ENCODE peak calls at places on chromosome 5, in four cellular contexts. Q is AG09319, V is endodermal cell, U is left lung. P is an unnamed sample.

GRCh38 chr5:472076-472655 is 29.2 kb downstream of the EXOC3 start:
- DNase-seq in Q (no peak), V (peak), U (peak), P (peak)

GRCh38 chr5:154520861-154521453 is 42.9 kb upstream of the HAND1 start:
- DNase-seq in Q (no peak), V (peak), U (no peak), P (peak)

GRCh38 chr5:164433471-164433870 is 928.1 kb downstream of the MAT2B start:
- DNase-seq in Q (no peak), V (no peak), U (no peak), P (no peak)

GRCh38 chr5:151134228-151134627 is 23.4 kb downstream of the ANXA6 start:
- DNase-seq in Q (no peak), V (no peak), U (no peak), P (no peak)

GRCh38 chr5:93626801-93627200 is 43.8 kb downstream of the NR2F1 start:
- DNase-seq in Q (no peak), V (no peak), U (no peak), P (no peak)

GRCh38 chr5:42840279-42840678 is 28.6 kb upstream of the SELENOP start:
- DNase-seq in Q (peak), V (no peak), U (peak), P (peak)

GRCh38 chr5:190366-191035 is 794 bp upstream of the LRRC14B start:
- DNase-seq in Q (no peak), V (no peak), U (peak), P (no peak)

GRCh38 chr5:180669661-180670060 is 20.3 kb upstream of the FLT4 start:
- DNase-seq in Q (no peak), V (peak), U (peak), P (no peak)

GRCh38 chr5:177511181-177511580 is 1.6 kb upstream of the DOK3 start:
- DNase-seq in Q (no peak), V (no peak), U (no peak), P (no peak)

GRCh38 chr5:7717691-7718090 is 133.2 kb downstream of the CFAP90 start:
- DNase-seq in Q (no peak), V (no peak), U (no peak), P (no peak)

GRCh38 chr5:154309361-154309725 is 118.8 kb downstream of the GALNT10 start:
- DNase-seq in Q (no peak), V (no peak), U (no peak), P (peak)

GRCh38 chr5:97041239-97041638 is 101.2 kb downstream of the LIX1 start:
- DNase-seq in Q (no peak), V (no peak), U (no peak), P (no peak)

GRCh38 chr5:170182461-170182860 is 50.3 kb upstream of the C5orf58 start:
- DNase-seq in Q (no peak), V (no peak), U (no peak), P (no peak)

GRCh38 chr5:61290815-61291214 is 41.2 kb upstream of the ZSWIM6 start:
- DNase-seq in Q (no peak), V (no peak), U (no peak), P (peak)

GRCh38 chr5:24005384-24005783 is 498.0 kb downstream of the PRDM9 start:
- DNase-seq in Q (no peak), V (no peak), U (no peak), P (peak)

GRCh38 chr5:162842725-162843124 is 594.7 kb upstream of the CCNG1 start:
- DNase-seq in Q (no peak), V (no peak), U (no peak), P (peak)

DNA sequence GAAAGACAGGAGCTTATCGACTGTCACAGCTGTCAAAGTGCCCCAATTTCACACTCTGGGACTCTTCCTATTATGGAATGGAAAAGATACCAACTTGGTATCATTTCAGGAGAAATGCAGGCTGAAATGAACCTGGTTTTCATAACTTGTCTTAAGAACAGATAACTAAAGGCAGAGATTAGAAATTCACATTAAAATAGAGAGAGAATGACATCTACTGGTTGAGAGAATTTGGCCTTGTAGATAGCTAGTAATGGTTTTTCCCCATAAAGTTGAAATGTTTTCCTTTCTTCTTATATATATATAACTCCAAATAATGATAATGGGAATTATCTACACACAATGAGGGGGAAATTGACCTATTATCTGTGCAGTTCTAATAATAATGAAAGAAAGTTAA is 600.2 kb upstream of the CCNG1 start:
- DNase-seq in Q (no peak), V (no peak), U (no peak), P (no peak)
- TF ChIP-seq CTCF in Q (no peak), V (no peak), U (no peak), P (no peak)

GRCh38 chr5:128905225-128906110 is 59.8 kb upstream of the SLC27A6 start:
- DNase-seq in Q (peak), V (peak), U (no peak), P (peak)
- TF ChIP-seq CTCF in Q (peak), V (peak), U (peak), P (peak)

GRCh38 chr5:113205807-113206206 is 229.0 kb downstream of the TSSK1B start:
- DNase-seq in Q (no peak), V (peak), U (no peak), P (peak)
- TF ChIP-seq CTCF in Q (no peak), V (peak), U (no peak), P (no peak)

GRCh38 chr5:62720036-62720441 is 141.4 kb downstream of the LRRC70 start:
- DNase-seq in Q (no peak), V (peak), U (no peak), P (peak)

GRCh38 chr5:62727184-62727583 is 148.6 kb downstream of the LRRC70 start:
- DNase-seq in Q (no peak), V (no peak), U (no peak), P (no peak)

GRCh38 chr5:62719061-62719730 is 140.6 kb downstream of the LRRC70 start:
- DNase-seq in Q (no peak), V (no peak), U (no peak), P (no peak)

GRCh38 chr5:62718368-62718767 is 139.7 kb downstream of the LRRC70 start:
- DNase-seq in Q (no peak), V (peak), U (no peak), P (no peak)

DNA sequence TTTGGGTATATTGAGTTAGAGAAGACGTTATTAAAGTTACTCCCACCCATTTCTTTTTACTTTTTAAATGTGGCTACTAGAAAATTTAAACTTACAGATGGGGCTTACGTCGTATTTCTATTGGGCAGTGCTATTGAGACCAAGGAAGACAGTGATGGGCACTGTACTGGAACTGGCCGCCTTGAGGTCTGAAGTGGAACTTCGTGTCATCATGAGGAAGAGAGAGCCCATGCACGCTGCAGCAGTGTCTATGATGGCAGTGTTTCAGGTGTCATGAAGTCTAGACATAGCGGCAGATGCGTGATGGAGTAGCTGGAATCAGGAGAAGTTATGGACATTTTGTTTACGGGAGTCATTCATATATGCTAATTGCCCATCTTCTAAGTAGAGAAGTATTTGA is 143.7 kb downstream of the LRRC70 start:
- DNase-seq in Q (no peak), V (peak), U (no peak), P (no peak)
- TF ChIP-seq CTCF in Q (no peak), V (peak), U (no peak), P (no peak)

DNA sequence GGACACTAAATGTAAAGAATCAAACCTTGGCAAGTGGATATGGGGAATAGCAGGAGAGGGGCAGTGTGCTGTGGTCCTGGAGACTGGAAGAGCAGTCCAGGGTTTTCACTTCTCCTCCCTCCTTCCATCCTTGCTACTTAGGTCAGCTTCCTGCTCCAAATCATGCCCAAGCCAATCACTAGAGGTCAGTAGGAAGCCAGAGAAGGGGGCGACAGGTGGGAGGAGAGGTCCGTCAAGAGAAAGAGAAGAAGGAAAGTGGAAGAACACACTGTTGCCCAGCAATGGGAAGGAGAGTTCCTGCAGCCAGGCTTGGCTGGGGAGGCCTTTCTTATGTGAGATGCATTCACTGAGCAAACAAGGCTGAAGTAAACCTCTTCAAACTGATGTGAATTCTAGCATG is 289.6 kb downstream of the DTWD2 start:
- DNase-seq in Q (no peak), V (peak), U (no peak), P (no peak)
- TF ChIP-seq CTCF in Q (no peak), V (peak), U (no peak), P (no peak)

GRCh38 chr5:140175367-140176027 is 509 bp downstream of the CYSTM1 start:
- DNase-seq in Q (no peak), V (peak), U (peak), P (peak)
- TF ChIP-seq CTCF in Q (peak), V (peak), U (peak), P (peak)